ENCODE peak calls at places on chromosomes 4 and X, in seven cellular contexts. One of them, this sample, is unnamed.

GRCh38 chr4:151676301-151676700 is 84.5 kb downstream of the GATB start:
- DNase-seq in NCI-H748 treated with DMSO at 0.1 percent for 48 hours: no peak
- DNase-seq in lower leg skin: no peak
- DNase-seq in GF-D8: no peak
- DNase-seq in cardiac fibroblast: peak
- DNase-seq in thoracic aorta: no peak
- DNase-seq in T-helper 1 cell: no peak
- DNase-seq in this sample: peak

GRCh38 chr4:185513489-185514181 is 21.7 kb downstream of the PDLIM3 start:
- DNase-seq in NCI-H748 treated with DMSO at 0.1 percent for 48 hours: no peak
- DNase-seq in lower leg skin: no peak
- DNase-seq in GF-D8: peak
- DNase-seq in cardiac fibroblast: peak
- DNase-seq in thoracic aorta: no peak
- DNase-seq in T-helper 1 cell: no peak
- DNase-seq in this sample: peak

GRCh38 chr4:54169176-54169575 is 59.9 kb upstream of the PDGFRA start:
- DNase-seq in NCI-H748 treated with DMSO at 0.1 percent for 48 hours: no peak
- DNase-seq in lower leg skin: no peak
- DNase-seq in GF-D8: no peak
- DNase-seq in cardiac fibroblast: peak
- DNase-seq in thoracic aorta: no peak
- DNase-seq in T-helper 1 cell: no peak
- DNase-seq in this sample: peak

GRCh38 chr4:174578366-174578765 is 56.1 kb upstream of the HPGD start:
- DNase-seq in NCI-H748 treated with DMSO at 0.1 percent for 48 hours: no peak
- DNase-seq in lower leg skin: no peak
- DNase-seq in GF-D8: no peak
- DNase-seq in cardiac fibroblast: peak
- DNase-seq in thoracic aorta: no peak
- DNase-seq in T-helper 1 cell: no peak
- DNase-seq in this sample: no peak

GRCh38 chr4:10108818-10109783 is 7.5 kb downstream of the WDR1 start:
- DNase-seq in NCI-H748 treated with DMSO at 0.1 percent for 48 hours: no peak
- DNase-seq in lower leg skin: no peak
- DNase-seq in GF-D8: no peak
- DNase-seq in cardiac fibroblast: peak
- DNase-seq in thoracic aorta: no peak
- DNase-seq in T-helper 1 cell: peak
- DNase-seq in this sample: peak

GRCh38 chrX:153984351-153985178 is 12.0 kb downstream of the TMEM187 start:
- DNase-seq in NCI-H748 treated with DMSO at 0.1 percent for 48 hours: no peak
- DNase-seq in lower leg skin: no peak
- DNase-seq in GF-D8: peak
- DNase-seq in cardiac fibroblast: no peak
- DNase-seq in thoracic aorta: no peak
- DNase-seq in T-helper 1 cell: no peak
- DNase-seq in this sample: no peak

GRCh38 chrX:106484233-106484632 is 127.5 kb upstream of the RADX start:
- DNase-seq in NCI-H748 treated with DMSO at 0.1 percent for 48 hours: no peak
- DNase-seq in lower leg skin: no peak
- DNase-seq in GF-D8: no peak
- DNase-seq in cardiac fibroblast: no peak
- DNase-seq in thoracic aorta: no peak
- DNase-seq in T-helper 1 cell: no peak
- DNase-seq in this sample: no peak

GRCh38 chr4:53476232-53477037 is 99.0 kb downstream of the FIP1L1 start:
- DNase-seq in NCI-H748 treated with DMSO at 0.1 percent for 48 hours: no peak
- DNase-seq in lower leg skin: peak
- DNase-seq in GF-D8: no peak
- DNase-seq in cardiac fibroblast: peak
- DNase-seq in thoracic aorta: peak
- DNase-seq in T-helper 1 cell: no peak
- DNase-seq in this sample: peak

GRCh38 chr4:29066856-29067255 is 1653.3 kb upstream of the PCDH7 start:
- DNase-seq in NCI-H748 treated with DMSO at 0.1 percent for 48 hours: no peak
- DNase-seq in lower leg skin: no peak
- DNase-seq in GF-D8: no peak
- DNase-seq in cardiac fibroblast: no peak
- DNase-seq in thoracic aorta: no peak
- DNase-seq in T-helper 1 cell: no peak
- DNase-seq in this sample: no peak

GRCh38 chrX:39827959-39828358 is 269.8 kb downstream of the BCOR start:
- DNase-seq in NCI-H748 treated with DMSO at 0.1 percent for 48 hours: no peak
- DNase-seq in lower leg skin: no peak
- DNase-seq in GF-D8: no peak
- DNase-seq in cardiac fibroblast: no peak
- DNase-seq in thoracic aorta: no peak
- DNase-seq in T-helper 1 cell: no peak
- DNase-seq in this sample: no peak

GRCh38 chrX:103535206-103535605 is 15.9 kb upstream of the RAB40A start:
- DNase-seq in NCI-H748 treated with DMSO at 0.1 percent for 48 hours: no peak
- DNase-seq in lower leg skin: no peak
- DNase-seq in GF-D8: no peak
- DNase-seq in cardiac fibroblast: no peak
- DNase-seq in thoracic aorta: no peak
- DNase-seq in T-helper 1 cell: no peak
- DNase-seq in this sample: no peak

GRCh38 chr4:157280673-157281072 is 60.1 kb downstream of the GRIA2 start:
- DNase-seq in NCI-H748 treated with DMSO at 0.1 percent for 48 hours: no peak
- DNase-seq in lower leg skin: no peak
- DNase-seq in GF-D8: no peak
- DNase-seq in cardiac fibroblast: no peak
- DNase-seq in thoracic aorta: no peak
- DNase-seq in T-helper 1 cell: no peak
- DNase-seq in this sample: no peak

GRCh38 chrX:26328610-26329319 is 112.8 kb downstream of the MAGEB5 start:
- DNase-seq in NCI-H748 treated with DMSO at 0.1 percent for 48 hours: no peak
- DNase-seq in lower leg skin: no peak
- DNase-seq in GF-D8: no peak
- DNase-seq in cardiac fibroblast: no peak
- DNase-seq in thoracic aorta: no peak
- DNase-seq in T-helper 1 cell: no peak
- DNase-seq in this sample: no peak

GRCh38 chr4:175469519-175469918 is 342.5 kb downstream of the GPM6A start:
- DNase-seq in NCI-H748 treated with DMSO at 0.1 percent for 48 hours: no peak
- DNase-seq in lower leg skin: no peak
- DNase-seq in GF-D8: no peak
- DNase-seq in cardiac fibroblast: peak
- DNase-seq in thoracic aorta: no peak
- DNase-seq in T-helper 1 cell: no peak
- DNase-seq in this sample: peak

GRCh38 chr4:158895797-158896442 is 127.1 kb downstream of the FNIP2 start:
- DNase-seq in NCI-H748 treated with DMSO at 0.1 percent for 48 hours: no peak
- DNase-seq in lower leg skin: no peak
- DNase-seq in GF-D8: no peak
- DNase-seq in cardiac fibroblast: peak
- DNase-seq in thoracic aorta: no peak
- DNase-seq in T-helper 1 cell: no peak
- DNase-seq in this sample: peak

GRCh38 chrX:68894513-68895338 is 65.9 kb downstream of the EFNB1 start:
- DNase-seq in NCI-H748 treated with DMSO at 0.1 percent for 48 hours: no peak
- DNase-seq in lower leg skin: peak
- DNase-seq in GF-D8: no peak
- DNase-seq in cardiac fibroblast: peak
- DNase-seq in thoracic aorta: peak
- DNase-seq in T-helper 1 cell: no peak
- DNase-seq in this sample: peak

GRCh38 chr4:85825937-85826678 is 351.2 kb downstream of the ARHGAP24 start:
- DNase-seq in NCI-H748 treated with DMSO at 0.1 percent for 48 hours: no peak
- DNase-seq in lower leg skin: no peak
- DNase-seq in GF-D8: no peak
- DNase-seq in cardiac fibroblast: peak
- DNase-seq in thoracic aorta: no peak
- DNase-seq in T-helper 1 cell: no peak
- DNase-seq in this sample: peak

GRCh38 chr4:15336410-15337184 is 91.2 kb upstream of the C1QTNF7 start:
- DNase-seq in NCI-H748 treated with DMSO at 0.1 percent for 48 hours: no peak
- DNase-seq in lower leg skin: no peak
- DNase-seq in GF-D8: no peak
- DNase-seq in cardiac fibroblast: peak
- DNase-seq in thoracic aorta: no peak
- DNase-seq in T-helper 1 cell: no peak
- DNase-seq in this sample: no peak

GRCh38 chrX:112614640-112615039 is 65.1 kb downstream of the LHFPL1 start:
- DNase-seq in NCI-H748 treated with DMSO at 0.1 percent for 48 hours: no peak
- DNase-seq in lower leg skin: no peak
- DNase-seq in GF-D8: no peak
- DNase-seq in cardiac fibroblast: peak
- DNase-seq in thoracic aorta: no peak
- DNase-seq in T-helper 1 cell: no peak
- DNase-seq in this sample: no peak

GRCh38 chr4:182271731-182272525 is 28.7 kb downstream of the TENM3 start:
- DNase-seq in NCI-H748 treated with DMSO at 0.1 percent for 48 hours: no peak
- DNase-seq in lower leg skin: no peak
- DNase-seq in GF-D8: no peak
- DNase-seq in cardiac fibroblast: no peak
- DNase-seq in thoracic aorta: no peak
- DNase-seq in T-helper 1 cell: no peak
- DNase-seq in this sample: no peak

This sample was measured in fibroblast of villous mesenchyme.